ENCODE peak calls at places on chromosomes 5 and 9, in four cellular contexts. U, J, R and D are unnamed samples.

GRCh38 chr9:109320734-109321448 is at the start of gene EPB41L4B:
- DNase-seq in U (peak; percentile 45), J (peak; percentile 86), R (peak; percentile 80), D (peak; percentile 96)

GRCh38 chr5:142175461-142176142 is 67.0 kb downstream of the NDFIP1 start:
- DNase-seq in U (no peak), R (no peak), J (no peak), D (no peak)

GRCh38 chr5:117072439-117072838 is 497.8 kb upstream of the SEMA6A start:
- DNase-seq in J (no peak), R (no peak), U (no peak), D (no peak)

GRCh38 chr5:111848374-111848914 is 91.5 kb upstream of the NREP start:
- DNase-seq in J (no peak), U (no peak), R (no peak), D (no peak)

GRCh38 chr5:80825780-80826460 is 134.2 kb upstream of the RASGRF2 start:
- DNase-seq in U (no peak), R (no peak), J (no peak), D (no peak)

GRCh38 chr5:28810751-28811136 is 1772.4 kb upstream of the CDH9 start:
- DNase-seq in U (no peak), R (no peak), J (no peak), D (no peak)

GRCh38 chr5:71586941-71587708 is at the start of gene MCCC2:
- DNase-seq in R (peak; percentile 98), J (peak; percentile 97), U (peak; percentile 88), D (peak; percentile 94)

GRCh38 chr5:10789021-10789420 is 28.0 kb upstream of the DAP start:
- DNase-seq in R (no peak), J (no peak), U (peak; percentile 86), D (no peak)

GRCh38 chr5:177477701-177478477 is 4.5 kb upstream of the DBN1 start:
- DNase-seq in U (no peak), R (no peak), J (no peak), D (no peak)

GRCh38 chr5:87076411-87076810 is 191.3 kb upstream of the RASA1 start:
- DNase-seq in U (no peak), J (no peak), R (no peak), D (no peak)

GRCh38 chr9:92726348-92726747 is 38.3 kb downstream of the BICD2 start:
- DNase-seq in U (no peak), J (no peak), R (no peak), D (no peak)

GRCh38 chr5:170446365-170446764 is 57.2 kb upstream of the KCNMB1 start:
- DNase-seq in U (no peak), J (no peak), R (no peak), D (no peak)

GRCh38 chr5:6553986-6554385 is 78.9 kb downstream of the NSUN2 start:
- DNase-seq in J (no peak), R (no peak), U (no peak), D (no peak)

GRCh38 chr5:176870110-176870591 is 29.0 kb downstream of the HK3 start:
- DNase-seq in R (no peak), U (no peak), J (no peak), D (peak; percentile 39)

GRCh38 chr9:98971168-98971914 is 27.6 kb downstream of the COL15A1 start:
- DNase-seq in J (peak; percentile 70), U (no peak), R (peak; percentile 78), D (no peak)

GRCh38 chr9:36855443-36856315 is 178.4 kb downstream of the PAX5 start:
- DNase-seq in R (no peak), U (no peak), J (no peak), D (peak; percentile 35)

GRCh38 chr9:109012009-109012875 is 1.1 kb downstream of the CTNNAL1 start:
- DNase-seq in J (peak; percentile 50), R (peak; percentile 88), U (peak; percentile 77), D (no peak)

GRCh38 chr9:21796768-21797167 is 5.7 kb upstream of the MTAP start:
- DNase-seq in U (no peak), J (no peak), R (no peak), D (no peak)

GRCh38 chr9:109707355-109707754 is 72.6 kb upstream of the PALM2AKAP2 start:
- DNase-seq in J (no peak), U (no peak), R (no peak), D (no peak)

GRCh38 chr9:82961504-82962125 is 101.3 kb downstream of the RASEF start:
- DNase-seq in R (no peak), U (peak; percentile 45), J (peak; percentile 83), D (peak; percentile 66)

GRCh38 chr5:91177085-91177484 is 206.0 kb downstream of the ARRDC3 start:
- DNase-seq in U (no peak), R (no peak), J (no peak), D (no peak)

GRCh38 chr5:8842906-8843590 is 702.8 kb downstream of the SEMA5A start:
- DNase-seq in J (peak; percentile 77), R (no peak), U (peak; percentile 36), D (no peak)

GRCh38 chr9:108784998-108785397 is 70.8 kb downstream of the ACTL7B start:
- DNase-seq in U (peak; percentile 16), J (no peak), R (no peak), D (no peak)

GRCh38 chr5:144352732-144353317 is 182.2 kb downstream of the KCTD16 start:
- DNase-seq in R (no peak), J (no peak), U (no peak), D (no peak)

GRCh38 chr5:44943637-44944036 is 134.9 kb downstream of the MRPS30 start:
- DNase-seq in J (no peak), R (no peak), U (peak; percentile 29), D (no peak)

GRCh38 chr9:15426019-15426418 is 3.3 kb downstream of the SNAPC3 start:
- DNase-seq in J (no peak), R (no peak), U (no peak), D (no peak)

GRCh38 chr5:84028093-84028492 is 307.4 kb upstream of the HAPLN1 start:
- DNase-seq in J (no peak), R (no peak), U (no peak), D (no peak)

GRCh38 chr5:6633469-6634326 is 458 bp downstream of the SRD5A1 start:
- DNase-seq in U (no peak), R (peak; percentile 78), J (no peak), D (peak; percentile 39)

GRCh38 chr9:120877276-120878034 is 467 bp upstream of the PHF19 start:
- DNase-seq in R (no peak), J (peak; percentile 85), U (no peak), D (peak; percentile 47)

GRCh38 chr9:99860266-99860665 is 38.6 kb downstream of the NR4A3 start:
- DNase-seq in R (no peak), J (no peak), U (no peak), D (no peak)

GRCh38 chr9:115042781-115043509 is 75.0 kb downstream of the TNC start:
- DNase-seq in J (no peak), R (no peak), U (no peak), D (no peak)

GRCh38 chr5:168342985-168343384 is 51.5 kb downstream of the WWC1 start:
- DNase-seq in R (no peak), J (no peak), U (no peak), D (no peak)

GRCh38 chr9:135260776-135261175 is 173.3 kb downstream of the OLFM1 start:
- DNase-seq in U (no peak), R (no peak), J (no peak), D (no peak)

GRCh38 chr9:89502038-89502601 is 4.2 kb upstream of the SEMA4D start:
- DNase-seq in R (no peak), U (no peak), J (no peak), D (no peak)

GRCh38 chr9:14271078-14271673 is 42.8 kb downstream of the NFIB start:
- DNase-seq in J (peak; percentile 46), R (no peak), U (peak; percentile 32), D (no peak)

GRCh38 chr5:120082316-120083068 is 381.6 kb upstream of the PRR16 start:
- DNase-seq in J (no peak), U (no peak), R (no peak), D (no peak)
- TF ChIP-seq CTCF in J (no peak), U (no peak), R (no peak), D (no peak)

DNA sequence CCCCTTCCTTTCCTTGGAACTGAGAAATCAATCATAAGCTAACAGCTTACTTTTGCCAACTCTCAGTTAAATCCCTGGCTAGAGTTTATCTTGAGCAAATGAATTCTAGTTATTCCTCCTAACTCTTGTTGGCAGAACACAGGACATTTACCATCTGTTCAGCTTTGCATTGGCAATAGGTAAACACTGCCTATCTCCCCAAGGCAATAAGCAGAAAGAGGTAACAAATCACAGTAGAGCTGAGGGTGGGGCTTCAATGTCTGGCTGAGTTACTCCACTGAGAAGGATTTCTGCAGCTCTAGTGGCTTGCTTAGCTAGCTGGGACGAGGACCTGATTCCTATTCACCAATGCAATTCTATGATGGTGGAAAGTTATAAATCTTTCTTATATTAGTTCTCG is 503.3 kb upstream of the GRIA1 start:
- DNase-seq in J (no peak), R (no peak), U (no peak), D (no peak)
- TF ChIP-seq CTCF in J (no peak), R (no peak), U (no peak), D (no peak)

GRCh38 chr5:179732412-179732917 is at the start of gene MAML1:
- DNase-seq in R (peak; percentile 100), J (peak; percentile 100), U (peak; percentile 100), D (peak; percentile 99)
- TF ChIP-seq CTCF in R (no peak), J (no peak), U (no peak), D (no peak)

DNA sequence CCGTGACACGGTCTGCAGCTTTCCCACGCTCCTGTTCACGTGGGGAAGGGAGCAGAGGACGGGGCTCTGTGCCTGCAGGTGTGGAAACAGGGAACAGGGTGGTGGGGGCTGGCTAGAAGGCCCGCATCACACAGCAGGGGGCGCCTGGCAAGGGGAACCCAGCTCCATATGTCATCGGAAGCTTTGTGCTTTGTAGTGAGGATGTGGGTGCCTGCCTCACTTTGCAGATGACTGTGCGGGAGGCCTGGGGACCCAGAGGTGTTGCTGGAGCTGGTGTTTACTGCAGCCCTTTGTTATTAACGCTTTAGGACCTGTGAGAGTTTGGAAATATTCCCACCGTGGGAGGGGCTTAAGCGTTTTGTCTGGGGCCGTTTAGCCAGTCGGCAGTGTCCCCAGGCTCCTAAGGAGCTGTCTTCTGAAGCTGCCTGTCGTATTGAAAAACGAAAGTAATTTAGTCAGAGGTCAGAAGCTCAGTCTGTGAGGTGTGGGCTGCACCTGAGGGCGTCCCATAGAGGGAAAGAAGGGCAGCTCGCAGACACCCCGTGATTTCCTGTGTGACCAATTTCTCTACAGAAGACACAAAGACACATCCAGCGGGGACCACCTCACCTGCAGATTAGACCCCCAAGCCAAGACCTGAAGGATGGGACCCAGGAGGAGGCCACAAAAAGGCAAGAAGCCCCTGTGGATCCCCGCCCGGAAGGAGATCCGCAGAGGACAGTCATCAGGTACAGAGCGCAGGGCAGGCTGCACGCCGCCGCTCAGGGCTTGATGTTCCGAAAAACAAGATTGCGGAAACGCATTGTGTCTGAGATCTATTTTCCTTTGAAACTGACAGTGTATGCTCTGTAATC is 9.1 kb downstream of the MAN1B1 start:
- DNase-seq in U (no peak), R (no peak), J (no peak), D (no peak)
- TF ChIP-seq CTCF in U (peak; percentile 16), R (no peak), J (no peak), D (peak; percentile 13)

DNA sequence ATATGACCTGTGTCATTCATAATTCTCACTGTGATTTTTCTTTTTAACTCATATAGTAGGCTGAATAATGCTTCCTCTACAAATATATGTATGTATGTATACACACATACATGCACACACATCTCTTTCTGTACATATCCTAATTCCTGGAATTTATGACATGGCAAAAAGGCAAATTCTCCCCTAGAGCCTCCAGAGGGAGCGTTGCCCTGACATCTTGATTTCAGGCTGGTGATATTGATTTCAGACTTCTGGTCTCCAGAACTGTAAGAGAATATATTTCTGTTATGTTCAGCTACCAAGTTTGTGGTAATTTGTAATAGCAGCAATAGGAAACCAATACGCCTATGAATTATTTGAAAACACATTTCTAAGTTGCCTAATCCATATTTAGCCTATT is 166.6 kb upstream of the GAS1 start:
- DNase-seq in R (no peak), J (no peak), U (no peak), D (no peak)
- TF ChIP-seq CTCF in R (no peak), J (no peak), U (no peak), D (peak; percentile 13)